ENCODE peak calls at places on chromosomes 12 and 14, in five cellular contexts. One of them, this sample, is unnamed.

GRCh38 chr12:121453629-121454028 is 53.7 kb downstream of the RNF34 start:
- DNase-seq in H1: no peak
- DNase-seq in cardiac fibroblast: no peak
- DNase-seq in CD8-positive, alpha-beta memory T cell: no peak
- DNase-seq in tibial nerve: no peak
- DNase-seq in this sample: no peak

GRCh38 chr14:88737245-88737644 is 55.5 kb downstream of the EML5 start:
- DNase-seq in cardiac fibroblast: no peak
- DNase-seq in H1: no peak
- DNase-seq in CD8-positive, alpha-beta memory T cell: no peak
- DNase-seq in tibial nerve: no peak
- DNase-seq in this sample: no peak

GRCh38 chr12:115648463-115648862 is 629.0 kb downstream of the MED13L start:
- DNase-seq in CD8-positive, alpha-beta memory T cell: no peak
- DNase-seq in tibial nerve: no peak
- DNase-seq in cardiac fibroblast: no peak
- DNase-seq in H1: no peak
- DNase-seq in this sample: no peak

GRCh38 chr12:83408168-83408567 is 721.5 kb downstream of the TMTC2 start:
- DNase-seq in cardiac fibroblast: no peak
- DNase-seq in H1: no peak
- DNase-seq in CD8-positive, alpha-beta memory T cell: no peak
- DNase-seq in tibial nerve: no peak
- DNase-seq in this sample: no peak

GRCh38 chr14:31251028-31251958 is 43.7 kb upstream of the HECTD1 start:
- DNase-seq in H1: no peak
- DNase-seq in cardiac fibroblast: no peak
- DNase-seq in tibial nerve: no peak
- DNase-seq in CD8-positive, alpha-beta memory T cell: no peak
- DNase-seq in this sample: no peak

GRCh38 chr14:72924332-72924731 is 1.9 kb upstream of the DCAF4 start:
- DNase-seq in CD8-positive, alpha-beta memory T cell: no peak
- DNase-seq in tibial nerve: no peak
- DNase-seq in H1: no peak
- DNase-seq in cardiac fibroblast: no peak
- DNase-seq in this sample: no peak

GRCh38 chr14:102421366-102422057 is 58.8 kb downstream of the TECPR2 start:
- DNase-seq in tibial nerve: no peak
- DNase-seq in cardiac fibroblast: no peak
- DNase-seq in CD8-positive, alpha-beta memory T cell: no peak
- DNase-seq in H1: no peak
- DNase-seq in this sample: no peak

GRCh38 chr12:39239484-39240143 is 203.3 kb downstream of the KIF21A start:
- DNase-seq in CD8-positive, alpha-beta memory T cell: no peak
- DNase-seq in cardiac fibroblast: no peak
- DNase-seq in tibial nerve: no peak
- DNase-seq in H1: no peak
- DNase-seq in this sample: no peak

GRCh38 chr14:89337912-89338311 is 79.1 kb downstream of the FOXN3 start:
- DNase-seq in tibial nerve: peak
- DNase-seq in H1: no peak
- DNase-seq in CD8-positive, alpha-beta memory T cell: no peak
- DNase-seq in cardiac fibroblast: peak
- DNase-seq in this sample: no peak

GRCh38 chr14:20652996-20653975 is 11.8 kb upstream of the OR6S1 start:
- DNase-seq in cardiac fibroblast: peak
- DNase-seq in H1: peak
- DNase-seq in tibial nerve: no peak
- DNase-seq in CD8-positive, alpha-beta memory T cell: no peak
- DNase-seq in this sample: no peak

GRCh38 chr12:71599213-71599612 is 64.4 kb downstream of the ZFC3H1 start:
- DNase-seq in CD8-positive, alpha-beta memory T cell: no peak
- DNase-seq in H1: no peak
- DNase-seq in tibial nerve: no peak
- DNase-seq in cardiac fibroblast: no peak
- DNase-seq in this sample: no peak

GRCh38 chr14:50530794-50531193 is 1.6 kb downstream of the MAP4K5 start:
- DNase-seq in cardiac fibroblast: no peak
- DNase-seq in CD8-positive, alpha-beta memory T cell: no peak
- DNase-seq in tibial nerve: no peak
- DNase-seq in H1: no peak
- DNase-seq in this sample: no peak

GRCh38 chr12:43291516-43291915 is 260.5 kb downstream of the ADAMTS20 start:
- DNase-seq in cardiac fibroblast: peak
- DNase-seq in CD8-positive, alpha-beta memory T cell: no peak
- DNase-seq in H1: no peak
- DNase-seq in tibial nerve: no peak
- DNase-seq in this sample: no peak

GRCh38 chr12:97017213-97017612 is 110.2 kb downstream of the NEDD1 start:
- DNase-seq in H1: no peak
- DNase-seq in CD8-positive, alpha-beta memory T cell: no peak
- DNase-seq in tibial nerve: no peak
- DNase-seq in cardiac fibroblast: no peak
- DNase-seq in this sample: no peak

GRCh38 chr14:22820731-22821130 is 5.5 kb upstream of the SLC7A7 start:
- DNase-seq in tibial nerve: no peak
- DNase-seq in CD8-positive, alpha-beta memory T cell: no peak
- DNase-seq in cardiac fibroblast: no peak
- DNase-seq in H1: no peak
- DNase-seq in this sample: no peak

GRCh38 chr12:121797937-121798801 is 4.7 kb upstream of the RHOF start:
- DNase-seq in H1: no peak
- DNase-seq in cardiac fibroblast: peak
- DNase-seq in CD8-positive, alpha-beta memory T cell: no peak
- DNase-seq in tibial nerve: peak
- DNase-seq in this sample: no peak

GRCh38 chr14:21840765-21841164 is 167.1 kb upstream of the OR4E1 start:
- DNase-seq in cardiac fibroblast: peak
- DNase-seq in tibial nerve: no peak
- DNase-seq in CD8-positive, alpha-beta memory T cell: no peak
- DNase-seq in H1: no peak
- DNase-seq in this sample: no peak

GRCh38 chr12:52798003-52798670 is 2.2 kb upstream of the KRT3 start:
- DNase-seq in CD8-positive, alpha-beta memory T cell: no peak
- DNase-seq in cardiac fibroblast: no peak
- DNase-seq in tibial nerve: no peak
- DNase-seq in H1: no peak
- DNase-seq in this sample: peak

GRCh38 chr12:6391013-6391412 is 7.1 kb downstream of the LTBR start:
- DNase-seq in cardiac fibroblast: no peak
- DNase-seq in CD8-positive, alpha-beta memory T cell: no peak
- DNase-seq in tibial nerve: no peak
- DNase-seq in H1: no peak
- DNase-seq in this sample: no peak

GRCh38 chr14:90500665-90501370 is 104.0 kb downstream of the CALM1 start:
- DNase-seq in tibial nerve: no peak
- DNase-seq in H1: no peak
- DNase-seq in CD8-positive, alpha-beta memory T cell: no peak
- DNase-seq in cardiac fibroblast: no peak
- DNase-seq in this sample: no peak

GRCh38 chr14:23351681-23352505 is 794 bp downstream of the SLC22A17 start:
- DNase-seq in CD8-positive, alpha-beta memory T cell: no peak
- DNase-seq in cardiac fibroblast: no peak
- DNase-seq in H1: no peak
- DNase-seq in tibial nerve: no peak
- DNase-seq in this sample: no peak

GRCh38 chr14:105489607-105490317 is 1.3 kb upstream of the TEDC1 start:
- DNase-seq in tibial nerve: peak
- DNase-seq in cardiac fibroblast: peak
- DNase-seq in CD8-positive, alpha-beta memory T cell: peak
- DNase-seq in H1: no peak
- DNase-seq in this sample: peak

GRCh38 chr14:71716371-71716770 is 215.9 kb upstream of the RGS6 start:
- DNase-seq in H1: no peak
- DNase-seq in tibial nerve: no peak
- DNase-seq in CD8-positive, alpha-beta memory T cell: no peak
- DNase-seq in cardiac fibroblast: peak
- DNase-seq in this sample: no peak

GRCh38 chr12:32305163-32305562 is 94.2 kb upstream of the FGD4 start:
- DNase-seq in cardiac fibroblast: peak
- DNase-seq in CD8-positive, alpha-beta memory T cell: no peak
- DNase-seq in H1: no peak
- DNase-seq in tibial nerve: no peak
- DNase-seq in this sample: no peak

GRCh38 chr12:22935090-22935489 is 310.1 kb downstream of the ETNK1 start:
- DNase-seq in tibial nerve: no peak
- DNase-seq in cardiac fibroblast: no peak
- DNase-seq in CD8-positive, alpha-beta memory T cell: no peak
- DNase-seq in H1: no peak
- DNase-seq in this sample: no peak

GRCh38 chr14:54676822-54677708 is 110.1 kb downstream of the SAMD4A start:
- DNase-seq in tibial nerve: no peak
- DNase-seq in H1: peak
- DNase-seq in CD8-positive, alpha-beta memory T cell: no peak
- DNase-seq in cardiac fibroblast: peak
- DNase-seq in this sample: peak

GRCh38 chr12:9001233-9001632 is 11.9 kb downstream of the KLRG1 start:
- DNase-seq in cardiac fibroblast: no peak
- DNase-seq in H1: no peak
- DNase-seq in CD8-positive, alpha-beta memory T cell: no peak
- DNase-seq in tibial nerve: no peak
- DNase-seq in this sample: no peak

GRCh38 chr14:51660720-51661119 is 9.0 kb downstream of the FRMD6 start:
- DNase-seq in CD8-positive, alpha-beta memory T cell: no peak
- DNase-seq in tibial nerve: no peak
- DNase-seq in cardiac fibroblast: no peak
- DNase-seq in H1: no peak
- DNase-seq in this sample: no peak

GRCh38 chr14:78611031-78611430 is 440.9 kb downstream of the NRXN3 start:
- DNase-seq in CD8-positive, alpha-beta memory T cell: no peak
- DNase-seq in tibial nerve: no peak
- DNase-seq in cardiac fibroblast: no peak
- DNase-seq in H1: no peak
- DNase-seq in this sample: no peak

DNA sequence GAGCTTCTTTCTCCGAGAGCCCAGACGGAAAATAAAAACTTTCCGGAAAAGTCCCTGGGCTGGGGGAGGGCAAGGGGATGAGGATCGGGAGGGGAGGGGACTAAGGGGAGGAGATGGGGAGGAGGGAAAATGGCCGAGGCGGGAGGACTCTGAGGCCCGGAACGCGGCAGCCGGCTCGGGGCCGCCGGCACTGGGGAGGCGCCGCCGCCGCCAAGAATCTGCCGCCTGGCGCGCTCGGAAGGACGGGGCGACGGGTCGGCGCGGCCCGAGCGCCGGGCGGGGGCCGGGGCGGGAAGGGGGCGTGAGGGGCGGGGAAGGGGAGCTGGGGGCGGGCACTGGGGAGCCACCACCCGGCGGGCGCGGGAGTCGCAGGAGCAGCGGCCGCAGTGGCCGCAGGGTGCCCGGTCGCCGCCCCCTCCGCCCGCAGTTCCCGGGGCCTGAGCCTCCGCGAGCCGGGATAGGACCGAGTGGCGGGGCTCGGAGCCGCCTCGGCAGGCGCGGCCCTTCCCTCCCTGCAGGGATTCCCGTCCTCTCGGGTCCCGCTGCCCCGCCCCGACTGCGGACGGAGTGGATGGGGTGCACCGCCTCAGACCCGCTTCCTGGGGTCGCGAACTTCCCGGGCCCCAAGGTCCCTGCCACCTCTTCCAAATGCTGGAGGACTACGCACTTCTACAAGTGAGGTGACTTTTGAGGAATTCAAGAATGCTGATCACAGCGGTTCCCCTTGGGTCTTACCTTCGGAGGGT is at the start of gene PRKD1:
- DNase-seq in H1: no peak
- DNase-seq in CD8-positive, alpha-beta memory T cell: no peak
- DNase-seq in cardiac fibroblast: peak
- DNase-seq in tibial nerve: peak
- DNase-seq in this sample: no peak
- H3K4me3 ChIP-seq in H1: peak
- H3K4me3 ChIP-seq in CD8-positive, alpha-beta memory T cell: no peak
- H3K4me3 ChIP-seq in cardiac fibroblast: peak
- H3K4me3 ChIP-seq in tibial nerve: peak
- H3K4me3 ChIP-seq in this sample: peak

GRCh38 chr12:4267904-4268548 is 5.5 kb upstream of the CCND2 start:
- DNase-seq in cardiac fibroblast: no peak
- DNase-seq in tibial nerve: no peak
- DNase-seq in H1: no peak
- DNase-seq in CD8-positive, alpha-beta memory T cell: no peak
- DNase-seq in this sample: no peak

GRCh38 chr12:4270016-4270669 is 3.4 kb upstream of the CCND2 start:
- DNase-seq in CD8-positive, alpha-beta memory T cell: no peak
- DNase-seq in tibial nerve: no peak
- DNase-seq in H1: no peak
- DNase-seq in cardiac fibroblast: no peak
- DNase-seq in this sample: no peak

GRCh38 chr12:4268549-4269181 is 4.9 kb upstream of the CCND2 start:
- DNase-seq in CD8-positive, alpha-beta memory T cell: no peak
- DNase-seq in tibial nerve: no peak
- DNase-seq in H1: no peak
- DNase-seq in cardiac fibroblast: no peak
- DNase-seq in this sample: no peak

GRCh38 chr12:4270670-4271432 is 2.7 kb upstream of the CCND2 start:
- DNase-seq in CD8-positive, alpha-beta memory T cell: peak
- DNase-seq in cardiac fibroblast: no peak
- DNase-seq in tibial nerve: peak
- DNase-seq in H1: no peak
- DNase-seq in this sample: no peak

GRCh38 chr12:4269279-4269991 is 4.1 kb upstream of the CCND2 start:
- DNase-seq in cardiac fibroblast: peak
- DNase-seq in CD8-positive, alpha-beta memory T cell: peak
- DNase-seq in tibial nerve: peak
- DNase-seq in H1: no peak
- DNase-seq in this sample: no peak
- H3K4me3 ChIP-seq in cardiac fibroblast: peak
- H3K4me3 ChIP-seq in CD8-positive, alpha-beta memory T cell: peak
- H3K4me3 ChIP-seq in tibial nerve: peak
- H3K4me3 ChIP-seq in H1: peak
- H3K4me3 ChIP-seq in this sample: peak

GRCh38 chr14:69613312-69614073 is 2.1 kb downstream of the SUSD6 start:
- DNase-seq in tibial nerve: no peak
- DNase-seq in cardiac fibroblast: no peak
- DNase-seq in H1: no peak
- DNase-seq in CD8-positive, alpha-beta memory T cell: no peak
- DNase-seq in this sample: no peak
- H3K4me3 ChIP-seq in tibial nerve: peak
- H3K4me3 ChIP-seq in cardiac fibroblast: peak
- H3K4me3 ChIP-seq in H1: no peak
- H3K4me3 ChIP-seq in CD8-positive, alpha-beta memory T cell: peak
- H3K4me3 ChIP-seq in this sample: peak

GRCh38 chr14:63045234-63045611 is at the start of gene KCNH5:
- DNase-seq in H1: peak
- DNase-seq in CD8-positive, alpha-beta memory T cell: no peak
- DNase-seq in tibial nerve: no peak
- DNase-seq in cardiac fibroblast: peak
- DNase-seq in this sample: no peak

GRCh38 chr14:63045612-63046320 is 508 bp upstream of the KCNH5 start:
- DNase-seq in tibial nerve: no peak
- DNase-seq in H1: peak
- DNase-seq in CD8-positive, alpha-beta memory T cell: no peak
- DNase-seq in cardiac fibroblast: peak
- DNase-seq in this sample: no peak

GRCh38 chr14:63051301-63051700 is 6.0 kb upstream of the KCNH5 start:
- DNase-seq in CD8-positive, alpha-beta memory T cell: no peak
- DNase-seq in tibial nerve: no peak
- DNase-seq in cardiac fibroblast: no peak
- DNase-seq in H1: no peak
- DNase-seq in this sample: no peak

GRCh38 chr14:63050694-63051093 is 5.4 kb upstream of the KCNH5 start:
- DNase-seq in cardiac fibroblast: no peak
- DNase-seq in H1: no peak
- DNase-seq in tibial nerve: no peak
- DNase-seq in CD8-positive, alpha-beta memory T cell: no peak
- DNase-seq in this sample: no peak

GRCh38 chr14:63046339-63047268 is 1.3 kb upstream of the KCNH5 start:
- DNase-seq in cardiac fibroblast: no peak
- DNase-seq in H1: no peak
- DNase-seq in CD8-positive, alpha-beta memory T cell: no peak
- DNase-seq in tibial nerve: no peak
- DNase-seq in this sample: no peak
- H3K4me3 ChIP-seq in cardiac fibroblast: no peak
- H3K4me3 ChIP-seq in H1: peak
- H3K4me3 ChIP-seq in CD8-positive, alpha-beta memory T cell: no peak
- H3K4me3 ChIP-seq in tibial nerve: peak
- H3K4me3 ChIP-seq in this sample: no peak